ENCODE peak calls at places on chromosomes 7 and 10, in seven cellular contexts. Q, X, G, B, M, C and E are unnamed samples. For H3K9me3, the result is how much of the 10 kb centered on the place peaks cover.

GRCh38 chr10:10785627-10786333 is 231.9 kb upstream of the CELF2 start:
- DNase-seq in Q (no peak), X (no peak), G (no peak), B (no peak), M (peak), C (no peak), E (no peak)

GRCh38 chr10:44967596-44967995 is 8.0 kb downstream of the RASSF4 start:
- DNase-seq in Q (no peak), X (no peak), G (no peak), B (peak), M (no peak), C (no peak), E (peak)

GRCh38 chr7:158382363-158382988 is 205.1 kb downstream of the PTPRN2 start:
- DNase-seq in Q (no peak), X (no peak), G (no peak), B (no peak), M (no peak), C (no peak), E (no peak)

GRCh38 chr10:43231523-43232078 is 35.3 kb downstream of the RASGEF1A start:
- DNase-seq in Q (no peak), X (peak), G (no peak), B (peak), M (no peak), C (no peak), E (no peak)

GRCh38 chr7:30771859-30772429 is 727 bp downstream of the MINDY4 start:
- DNase-seq in Q (no peak), X (no peak), G (no peak), B (no peak), M (no peak), C (no peak), E (no peak)

GRCh38 chr7:115329006-115329405 is 407.1 kb downstream of the MDFIC start:
- DNase-seq in Q (no peak), X (no peak), G (no peak), B (no peak), M (no peak), C (no peak), E (no peak)

GRCh38 chr7:140039071-140039470 is 23.7 kb downstream of the PARP12 start:
- DNase-seq in Q (no peak), X (no peak), G (no peak), B (no peak), M (no peak), C (no peak), E (peak)

GRCh38 chr10:54908019-54908418 is 107.0 kb upstream of the PCDH15 start:
- DNase-seq in Q (no peak), X (no peak), G (no peak), B (no peak), M (no peak), C (no peak), E (no peak)

GRCh38 chr10:95601116-95601719 is 40.0 kb upstream of the SORBS1 start:
- DNase-seq in Q (peak), X (peak), G (peak), B (peak), M (peak), C (peak), E (peak)

GRCh38 chr10:5811387-5811821 is 1.8 kb downstream of the GDI2 start:
- DNase-seq in Q (peak), X (no peak), G (no peak), B (no peak), M (peak), C (no peak), E (no peak)

GRCh38 chr7:73811760-73812168 is 19.0 kb upstream of the CLDN4 start:
- DNase-seq in Q (peak), X (peak), G (no peak), B (peak), M (peak), C (peak), E (peak)

GRCh38 chr7:19106308-19107141 is 10.9 kb downstream of the TWIST1 start:
- DNase-seq in Q (no peak), X (no peak), G (no peak), B (no peak), M (no peak), C (no peak), E (no peak)

GRCh38 chr7:37117261-37117660 is 331.4 kb downstream of the ELMO1 start:
- DNase-seq in Q (no peak), X (no peak), G (no peak), B (no peak), M (no peak), C (peak), E (no peak)

GRCh38 chr10:87092356-87092860 is 2.2 kb downstream of the GLUD1 start:
- DNase-seq in Q (no peak), X (no peak), G (no peak), B (no peak), M (peak), C (no peak), E (no peak)

GRCh38 chr10:78438094-78438906 is 404.6 kb downstream of the RPS24 start:
- DNase-seq in Q (peak), X (no peak), G (no peak), B (no peak), M (no peak), C (no peak), E (no peak)

GRCh38 chr10:95809370-95810197 is 53.6 kb downstream of the ENTPD1 start:
- DNase-seq in Q (no peak), X (no peak), G (no peak), B (no peak), M (no peak), C (no peak), E (no peak)

GRCh38 chr10:79446451-79447020 is 1.1 kb upstream of the ZCCHC24 start:
- DNase-seq in Q (no peak), X (peak), G (no peak), B (peak), M (no peak), C (no peak), E (peak)

GRCh38 chr10:123556049-123556448 is 110.1 kb upstream of the GPR26 start:
- DNase-seq in Q (no peak), X (no peak), G (no peak), B (no peak), M (no peak), C (no peak), E (peak)

GRCh38 chr7:1815051-1815481 is 145.0 kb downstream of the ELFN1 start:
- DNase-seq in Q (no peak), X (no peak), G (no peak), B (no peak), M (no peak), C (no peak), E (no peak)

GRCh38 chr7:96093435-96093834 is 228.5 kb downstream of the SLC25A13 start:
- DNase-seq in Q (no peak), X (no peak), G (peak), B (no peak), M (peak), C (no peak), E (no peak)

DNA sequence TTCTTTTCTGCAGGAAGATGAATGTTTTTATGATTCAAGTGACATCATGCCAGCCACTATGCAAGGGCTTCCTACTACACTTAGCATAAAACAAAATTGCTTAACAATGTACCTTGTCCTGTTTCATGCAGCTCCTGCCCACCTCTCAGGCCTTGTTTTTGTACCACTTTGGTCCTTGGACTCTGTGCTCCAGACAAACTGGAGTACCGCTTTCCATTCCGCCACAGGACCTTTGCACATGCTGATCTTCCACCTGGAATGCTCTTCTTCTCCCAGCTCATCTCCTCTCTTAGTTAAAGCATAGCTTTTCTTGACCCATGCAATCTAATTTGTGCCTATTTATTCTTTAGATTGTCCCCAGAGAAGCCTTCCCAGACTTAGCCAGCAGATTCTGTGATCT is 77.5 kb upstream of the STK17A start:
- DNase-seq in Q (peak), X (no peak), G (no peak), B (no peak), M (no peak), C (no peak), E (no peak)
- H3K9me3 ChIP-seq in Q (under half), X (under half), G (under half), B (under half), M (under half), C (under half), E (under half)

GRCh38 chr10:93436577-93436976 is 45.6 kb downstream of the MYOF start:
- DNase-seq in Q (no peak), X (no peak), G (peak), B (no peak), M (peak), C (no peak), E (peak)
- H3K4me3 ChIP-seq in Q (no peak), X (no peak), G (peak), B (no peak), M (no peak), C (no peak), E (no peak)

GRCh38 chr10:37762287-37762686 is 95.1 kb downstream of the ZNF248 start:
- DNase-seq in Q (peak), X (no peak), G (no peak), B (no peak), M (no peak), C (no peak), E (no peak)
- H3K9me3 ChIP-seq in Q (under half), X (under half), G (under half), B (under half), M (under half), C (half or more), E (under half)

GRCh38 chr10:72763201-72763600 is 71.3 kb downstream of the MCU start:
- DNase-seq in Q (no peak), X (no peak), G (no peak), B (no peak), M (no peak), C (no peak), E (no peak)

GRCh38 chr10:72764151-72764550 is 72.2 kb downstream of the MCU start:
- DNase-seq in Q (peak), X (no peak), G (peak), B (no peak), M (peak), C (no peak), E (no peak)

GRCh38 chr10:72759584-72759983 is 67.6 kb downstream of the MCU start:
- DNase-seq in Q (no peak), X (no peak), G (no peak), B (no peak), M (no peak), C (no peak), E (no peak)

GRCh38 chr10:72762042-72762441 is 70.1 kb downstream of the MCU start:
- DNase-seq in Q (no peak), X (no peak), G (no peak), B (no peak), M (no peak), C (no peak), E (no peak)

DNA sequence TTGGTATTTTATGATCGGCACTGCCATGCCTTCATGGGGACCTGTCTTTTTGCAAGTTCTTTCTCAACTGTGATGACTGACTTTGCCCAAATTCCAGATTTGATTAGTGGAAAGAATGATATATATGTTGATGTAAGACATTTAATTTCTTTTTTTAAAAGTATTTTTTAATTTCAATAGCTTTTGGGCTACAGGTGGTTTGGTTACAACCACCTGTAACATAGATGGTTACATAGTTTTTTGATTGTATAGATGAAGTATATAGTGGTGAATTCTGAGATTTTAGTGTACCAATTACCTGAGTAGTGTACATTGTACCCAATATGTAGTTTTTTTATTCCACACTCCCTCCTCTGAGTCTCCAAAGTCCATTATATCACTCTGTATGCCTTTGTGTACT is 69.6 kb downstream of the MCU start:
- DNase-seq in Q (no peak), X (no peak), G (no peak), B (no peak), M (no peak), C (no peak), E (no peak)
- H3K4me3 ChIP-seq in Q (no peak), X (no peak), G (no peak), B (no peak), M (no peak), C (no peak), E (no peak)

DNA sequence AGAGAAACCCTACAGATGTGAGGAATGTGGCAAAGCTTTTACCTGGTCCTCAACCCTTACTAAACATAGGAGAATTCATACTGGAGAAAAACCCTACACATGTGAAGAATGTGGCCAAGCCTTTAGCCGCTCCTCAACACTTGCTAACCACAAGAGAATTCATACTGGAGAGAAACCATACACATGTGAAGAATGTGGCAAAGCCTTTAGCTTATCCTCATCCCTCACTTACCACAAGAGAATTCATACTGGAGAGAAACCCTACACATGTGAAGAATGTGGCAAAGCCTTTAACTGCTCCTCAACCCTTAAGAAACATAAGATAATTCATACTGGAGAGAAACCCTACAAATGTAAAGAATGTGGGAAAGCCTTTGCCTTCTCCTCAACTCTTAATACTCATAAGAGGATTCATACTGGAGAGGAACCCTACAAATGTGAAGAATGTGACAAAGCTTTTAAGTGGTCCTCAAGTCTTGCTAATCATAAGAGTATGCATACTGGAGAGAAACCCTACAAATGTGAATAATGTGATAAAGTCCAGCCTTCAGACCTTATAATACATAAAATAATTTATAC is 38.2 kb downstream of the ZNF679 start:
- DNase-seq in Q (no peak), X (no peak), G (no peak), B (no peak), M (no peak), C (no peak), E (no peak)
- H3K9me3 ChIP-seq in Q (half or more), X (under half), G (under half), B (under half), M (under half), C (under half), E (half or more)

DNA sequence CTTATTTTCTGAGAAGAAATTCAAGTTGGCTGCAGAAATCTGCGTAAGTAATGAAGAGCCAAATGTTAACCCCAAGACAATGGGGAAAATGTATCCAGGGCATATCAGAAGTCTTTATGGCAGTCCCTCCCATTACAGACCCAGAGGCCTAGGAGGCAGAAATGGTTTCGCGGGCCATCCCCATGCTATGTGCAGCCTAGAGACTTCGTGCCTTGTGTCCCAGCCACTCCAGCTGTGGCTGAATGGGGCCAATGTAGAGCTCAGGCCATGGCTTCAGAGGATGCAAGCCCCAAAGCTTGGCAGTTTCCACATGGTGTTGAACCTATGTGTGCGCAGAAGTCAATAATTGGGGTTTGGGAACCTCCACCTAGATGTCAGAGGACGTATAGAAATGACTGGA is 131.9 kb downstream of the GPR37 start:
- DNase-seq in Q (no peak), X (no peak), G (no peak), B (no peak), M (no peak), C (no peak), E (no peak)
- H3K4me3 ChIP-seq in Q (no peak), X (no peak), G (no peak), B (no peak), M (no peak), C (no peak), E (no peak)